ENCODE peak calls at places on chromosomes 1 and 21, in ten cellular contexts. B is G401; H is choroid plexus epithelial cell; Q is stimulated activated CD4-positive, alpha-beta T cell treated with anti-CD3 and anti-CD28 coated beads, Interleukin-1b, Interleukin-23, amount 100 ng/mL, for 24 hours; M is activated T-helper 9 cell treated with anti-CD3 and anti-CD28 coated beads, Interleukin-2, amount 50 U/mL, for 16 hours; K is NCI-H446; N is GM23338; T is left ventricle myocardium superior; L is GM19239; F is EL. R is an unnamed sample.

GRCh38 chr1:156368889-156369684 is at the start of gene RHBG:
- DNase-seq in B (peak; percentile 81), H (peak; percentile 30), Q (no peak), M (no peak), K (no peak), N (peak; percentile 93), T (peak; percentile 67), L (no peak), F (peak; percentile 48), R (no peak)

GRCh38 chr1:7127322-7128050 is 342.2 kb downstream of the CAMTA1 start:
- DNase-seq in B (no peak), H (peak; percentile 28), Q (no peak), M (no peak), K (no peak), N (peak; percentile 16), T (no peak), L (no peak), F (no peak), R (no peak)

GRCh38 chr21:42770717-42771502 is 108.4 kb downstream of the WDR4 start:
- DNase-seq in B (no peak), H (no peak), Q (no peak), M (no peak), K (no peak), N (no peak), T (no peak), L (no peak), F (no peak), R (no peak)

GRCh38 chr1:50415235-50416149 is 7.8 kb downstream of the DMRTA2 start:
- DNase-seq in B (no peak), H (no peak), Q (no peak), M (no peak), K (no peak), N (peak; percentile 52), T (no peak), L (no peak), F (no peak), R (no peak)

GRCh38 chr1:1117469-1117831 is 1.6 kb upstream of the C1orf159 start:
- DNase-seq in B (no peak), H (no peak), Q (no peak), M (no peak), K (no peak), N (no peak), T (no peak), L (no peak), F (no peak), R (no peak)

GRCh38 chr1:239955431-239955830 is 136.3 kb upstream of the FMN2 start:
- DNase-seq in B (no peak), H (no peak), Q (no peak), M (no peak), K (no peak), N (no peak), T (no peak), L (no peak), F (no peak), R (no peak)

GRCh38 chr1:148362141-148362929 is 120.8 kb downstream of the PPIAL4G start:
- DNase-seq in B (peak; percentile 80), H (peak; percentile 39), Q (no peak), M (peak; percentile 26), K (no peak), N (peak; percentile 90), T (no peak), L (no peak), F (peak; percentile 60), R (no peak)

GRCh38 chr1:59323879-59324278 is 27.0 kb downstream of the FGGY start:
- DNase-seq in B (no peak), H (no peak), Q (no peak), M (no peak), K (no peak), N (no peak), T (no peak), L (no peak), F (peak; percentile 26), R (no peak)

GRCh38 chr1:87869563-87869962 is 540.9 kb downstream of the LMO4 start:
- DNase-seq in B (no peak), H (peak; percentile 76), Q (no peak), M (no peak), K (no peak), N (no peak), T (no peak), L (no peak), F (peak; percentile 47), R (no peak)

GRCh38 chr1:180627411-180627810 is 4.4 kb upstream of the XPR1 start:
- DNase-seq in B (no peak), H (no peak), Q (no peak), M (no peak), K (no peak), N (no peak), T (no peak), L (no peak), F (no peak), R (no peak)

GRCh38 chr1:155479205-155479604 is 83.4 kb downstream of the ASH1L start:
- DNase-seq in B (no peak), H (peak; percentile 68), Q (no peak), M (no peak), K (no peak), N (no peak), T (no peak), L (no peak), F (peak; percentile 73), R (no peak)

GRCh38 chr1:20031161-20031560 is 38.8 kb upstream of the PLA2G5 start:
- DNase-seq in B (no peak), H (no peak), Q (no peak), M (no peak), K (no peak), N (no peak), T (no peak), L (no peak), F (no peak), R (no peak)

GRCh38 chr1:176165573-176165972 is 41.5 kb downstream of the COP1 start:
- DNase-seq in B (no peak), H (no peak), Q (no peak), M (no peak), K (no peak), N (no peak), T (no peak), L (no peak), F (no peak), R (no peak)

GRCh38 chr1:1858382-1859086 is 32.4 kb downstream of the GNB1 start:
- DNase-seq in B (peak; percentile 73), H (peak; percentile 88), Q (no peak), M (no peak), K (peak; percentile 9), N (peak; percentile 72), T (peak; percentile 79), L (no peak), F (peak; percentile 91), R (no peak)

GRCh38 chr1:39258146-39258924 is 53.8 kb downstream of the MACF1 start:
- DNase-seq in B (peak; percentile 86), H (peak; percentile 78), Q (peak; percentile 24), M (peak; percentile 47), K (peak; percentile 36), N (peak; percentile 89), T (peak; percentile 66), L (peak; percentile 48), F (peak; percentile 72), R (peak; percentile 32)

GRCh38 chr1:109543988-109544735 is 4.3 kb upstream of the GNAI3 start:
- DNase-seq in B (no peak), H (no peak), Q (no peak), M (no peak), K (no peak), N (no peak), T (no peak), L (no peak), F (no peak), R (no peak)

GRCh38 chr1:69518991-69519390 is 48.7 kb upstream of the LRRC7 start:
- DNase-seq in B (no peak), H (no peak), Q (no peak), M (no peak), K (no peak), N (no peak), T (no peak), L (no peak), F (no peak), R (no peak)

GRCh38 chr1:229207916-229208315 is 63.0 kb upstream of the RAB4A start:
- DNase-seq in B (no peak), H (no peak), Q (no peak), M (no peak), K (no peak), N (no peak), T (no peak), L (no peak), F (no peak), R (no peak)

GRCh38 chr21:17388226-17388625 is 124.6 kb upstream of the CXADR start:
- DNase-seq in B (peak; percentile 13), H (no peak), Q (no peak), M (no peak), K (peak; percentile 55), N (peak; percentile 2), T (no peak), L (no peak), F (no peak), R (no peak)

GRCh38 chr1:78743626-78744025 is 94.0 kb downstream of the IFI44 start:
- DNase-seq in B (no peak), H (peak; percentile 58), Q (no peak), M (no peak), K (no peak), N (no peak), T (no peak), L (no peak), F (peak; percentile 58), R (no peak)

GRCh38 chr1:116019653-116020253 is 43.4 kb downstream of the SLC22A15 start:
- DNase-seq in B (no peak), H (no peak), Q (no peak), M (no peak), K (no peak), N (no peak), T (no peak), L (no peak), F (no peak), R (no peak)

GRCh38 chr1:20265243-20265642 is 25.4 kb upstream of the VWA5B1 start:
- DNase-seq in B (no peak), H (peak; percentile 16), Q (no peak), M (no peak), K (no peak), N (no peak), T (peak; percentile 68), L (no peak), F (no peak), R (no peak)

GRCh38 chr1:119544165-119544762 is 37.3 kb downstream of the HSD3B1 start:
- DNase-seq in B (no peak), H (peak; percentile 19), Q (no peak), M (no peak), K (no peak), N (peak; percentile 72), T (no peak), L (no peak), F (peak; percentile 5), R (no peak)

GRCh38 chr1:30405631-30406212 is 317.7 kb downstream of the MATN1 start:
- DNase-seq in B (no peak), H (no peak), Q (no peak), M (no peak), K (no peak), N (no peak), T (no peak), L (no peak), F (no peak), R (no peak)

GRCh38 chr1:219460561-219461511 is 152.1 kb downstream of the ZC3H11B start:
- DNase-seq in B (no peak), H (peak; percentile 14), Q (no peak), M (no peak), K (no peak), N (no peak), T (no peak), L (peak; percentile 12), F (peak; percentile 52), R (no peak)

GRCh38 chr1:40344597-40344996 is 27.5 kb upstream of the COL9A2 start:
- DNase-seq in B (no peak), H (peak; percentile 68), Q (no peak), M (no peak), K (no peak), N (peak; percentile 18), T (peak; percentile 58), L (no peak), F (peak; percentile 51), R (no peak)

GRCh38 chr1:11920239-11920903 is 5.9 kb downstream of the KIAA2013 start:
- DNase-seq in B (peak; percentile 85), H (no peak), Q (no peak), M (no peak), K (peak; percentile 45), N (no peak), T (no peak), L (no peak), F (no peak), R (no peak)

GRCh38 chr1:243939167-243939848 is 89.3 kb upstream of the AKT3 start:
- DNase-seq in B (no peak), H (peak; percentile 45), Q (no peak), M (no peak), K (no peak), N (peak; percentile 67), T (no peak), L (no peak), F (peak; percentile 27), R (no peak)